ENCODE peak calls at places on chromosome 21, in nine cellular contexts. P is HTR-8/SVneo; L is A549; D is hypothalamus; E is epithelial cell of esophagus; X is activated naive CD8-positive, alpha-beta T cell treated with anti-CD3 and anti-CD28 coated beads for 36 hours; B is small intestine; N is stimulated activated CD4-positive, alpha-beta T cell treated with anti-CD3 and anti-CD28 coated beads, Interleukin-4, amount 100 ng/mL, for 48 hours; S is HS-27A. I is an unnamed sample.

GRCh38 chr21:28754127-28754611 is 238.5 kb downstream of the LTN1 start:
- DNase-seq in B (no peak), X (no peak), S (peak), D (no peak), N (no peak), E (no peak), P (no peak), L (no peak), I (no peak)

GRCh38 chr21:35203093-35204021 is 154.3 kb upstream of the RUNX1 start:
- DNase-seq in B (no peak), D (no peak), P (no peak), S (no peak), N (no peak), L (no peak), E (no peak), X (no peak), I (no peak)

GRCh38 chr21:22961248-22961647 is 1963.0 kb downstream of the NCAM2 start:
- DNase-seq in P (no peak), S (no peak), X (no peak), N (no peak), E (no peak), L (no peak), D (no peak), B (no peak), I (no peak)

GRCh38 chr21:17370750-17371325 is 142.0 kb upstream of the CXADR start:
- DNase-seq in P (no peak), D (no peak), X (no peak), L (no peak), E (no peak), N (no peak), B (no peak), S (no peak), I (no peak)

GRCh38 chr21:37607081-37607480 is 240.5 kb downstream of the DYRK1A start:
- DNase-seq in S (no peak), N (no peak), B (no peak), P (no peak), X (no peak), E (peak), D (no peak), L (no peak), I (no peak)

GRCh38 chr21:42746593-42747266 is 93.3 kb downstream of the PDE9A start:
- DNase-seq in L (no peak), B (peak), E (no peak), D (no peak), S (no peak), N (no peak), P (no peak), X (peak), I (no peak)

GRCh38 chr21:38956791-38957571 is 151.3 kb downstream of the ETS2 start:
- DNase-seq in B (peak), S (no peak), D (no peak), N (no peak), L (no peak), E (peak), X (no peak), P (no peak), I (no peak)

GRCh38 chr21:31920275-31920674 is 47.5 kb downstream of the HUNK start:
- DNase-seq in N (no peak), E (no peak), S (no peak), X (no peak), P (no peak), B (no peak), L (no peak), D (no peak), I (no peak)

GRCh38 chr21:16002872-16003466 is 273.2 kb downstream of the USP25 start:
- DNase-seq in B (no peak), N (no peak), P (peak), S (no peak), L (peak), X (no peak), E (peak), D (no peak), I (peak)

GRCh38 chr21:25462517-25462971 is 144.7 kb downstream of the MRPL39 start:
- DNase-seq in L (no peak), D (no peak), N (no peak), B (no peak), X (no peak), S (no peak), P (no peak), E (no peak), I (no peak)

I was measured in NCI-H460.